ENCODE peak calls at places on chromosomes 2 and 18, in four cellular contexts. S is uterus; O is CD8-positive, alpha-beta T cell; Y is K562. F is an unnamed sample.

GRCh38 chr18:9796933-9797549 is 88.7 kb upstream of the TXNDC2 start:
- DNase-seq in S (peak; percentile 49), O (no peak), Y (no peak), F (no peak)

GRCh38 chr2:149858916-149859634 is 271.5 kb upstream of the MMADHC start:
- DNase-seq in S (no peak), O (no peak), Y (no peak), F (no peak)

GRCh38 chr2:196208915-196209314 is 37.5 kb upstream of the STK17B start:
- DNase-seq in S (no peak), O (no peak), Y (no peak), F (no peak)

GRCh38 chr2:26268184-26268583 is 23.4 kb downstream of the HADHB start:
- DNase-seq in S (no peak), O (no peak), Y (no peak), F (no peak)

GRCh38 chr18:46830633-46831032 is 73.8 kb upstream of the ST8SIA5 start:
- DNase-seq in S (no peak), O (no peak), Y (no peak), F (no peak)

GRCh38 chr2:121776885-121777698 is 21.6 kb downstream of the TSN start:
- DNase-seq in S (no peak), O (no peak), Y (no peak), F (no peak)

GRCh38 chr18:79899609-79900435 is 51.6 kb downstream of the SLC66A2 start:
- DNase-seq in S (peak; percentile 9), O (no peak), Y (no peak), F (no peak)

GRCh38 chr2:38284971-38285370 is 92.1 kb downstream of the ATL2 start:
- DNase-seq in S (no peak), O (no peak), Y (no peak), F (no peak)

GRCh38 chr2:203740741-203741363 is 34.4 kb downstream of the CD28 start:
- DNase-seq in S (no peak), O (no peak), Y (no peak), F (no peak)

GRCh38 chr18:36372902-36373301 is 75.4 kb downstream of the FHOD3 start:
- DNase-seq in S (no peak), O (no peak), Y (no peak), F (no peak)

GRCh38 chr2:79717364-79718007 is 204.6 kb downstream of the CTNNA2 start:
- DNase-seq in S (no peak), O (no peak), Y (no peak), F (no peak)

GRCh38 chr2:34831096-34831495 is 1232.0 kb upstream of the FAM98A start:
- DNase-seq in S (no peak), O (no peak), Y (no peak), F (no peak)

GRCh38 chr2:152061383-152061782 is 37.5 kb downstream of the CACNB4 start:
- DNase-seq in S (no peak), O (no peak), Y (no peak), F (no peak)

GRCh38 chr2:223102040-223102899 is 50.3 kb downstream of the KCNE4 start:
- DNase-seq in S (no peak), O (no peak), Y (no peak), F (no peak)

GRCh38 chr18:64539852-64540251 is 391.0 kb upstream of the LINC00305 start:
- DNase-seq in S (no peak), O (no peak), Y (no peak), F (no peak)

GRCh38 chr2:21772624-21773023 is 648.9 kb downstream of the TDRD15 start:
- DNase-seq in S (no peak), O (no peak), Y (no peak), F (no peak)

GRCh38 chr2:217429981-217430500 is 570.2 kb upstream of the TNP1 start:
- DNase-seq in S (no peak), O (no peak), Y (no peak), F (no peak)

GRCh38 chr2:86807462-86808275 is 17.0 kb upstream of the CD8A start:
- DNase-seq in S (no peak), O (peak; percentile 73), Y (no peak), F (peak; percentile 80)

GRCh38 chr18:60044290-60045006 is 144.7 kb downstream of the PMAIP1 start:
- DNase-seq in S (no peak), O (no peak), Y (no peak), F (no peak)

GRCh38 chr18:48961547-48961946 is 10.8 kb upstream of the SMAD7 start:
- DNase-seq in S (no peak), O (no peak), Y (no peak), F (no peak)

GRCh38 chr2:187408926-187409325 is 39.1 kb downstream of the CALCRL start:
- DNase-seq in S (no peak), O (no peak), Y (no peak), F (no peak)

GRCh38 chr18:55400590-55401274 is 187.3 kb downstream of the TCF4 start:
- DNase-seq in S (no peak), O (no peak), Y (no peak), F (no peak)

GRCh38 chr2:113850687-113851086 is 39.2 kb upstream of the ACTR3 start:
- DNase-seq in S (no peak), O (no peak), Y (no peak), F (no peak)

GRCh38 chr2:106534471-106534870 is 47.3 kb downstream of the CD8B2 start:
- DNase-seq in S (no peak), O (no peak), Y (no peak), F (no peak)

GRCh38 chr2:28978606-28979005 is 2.5 kb upstream of the TOGARAM2 start:
- DNase-seq in S (no peak), O (no peak), Y (no peak), F (no peak)

GRCh38 chr18:73959341-73959740 is 188.3 kb downstream of the FBXO15 start:
- DNase-seq in S (no peak), O (no peak), Y (no peak), F (no peak)

GRCh38 chr2:120589782-120590608 is 145.7 kb upstream of the GLI2 start:
- DNase-seq in S (no peak), O (no peak), Y (no peak), F (no peak)

GRCh38 chr2:109257653-109258052 is 128.6 kb downstream of the SH3RF3 start:
- DNase-seq in S (no peak), O (no peak), Y (no peak), F (no peak)

GRCh38 chr2:120568089-120568974 is 167.3 kb upstream of the GLI2 start:
- DNase-seq in S (no peak), O (no peak), Y (no peak), F (no peak)

GRCh38 chr2:196170681-196171247 is 614 bp downstream of the STK17B start:
- DNase-seq in S (no peak), O (no peak), Y (peak; percentile 35), F (peak; percentile 60)

GRCh38 chr2:232779935-232780334 is 3.6 kb upstream of the KCNJ13 start:
- DNase-seq in S (no peak), O (no peak), Y (no peak), F (no peak)

GRCh38 chr2:106085441-106085911 is 108.6 kb downstream of the UXS1 start:
- DNase-seq in S (no peak), O (no peak), Y (peak; percentile 41), F (no peak)

GRCh38 chr2:100610381-100610831 is 47.6 kb downstream of the PDCL3 start:
- DNase-seq in S (peak; percentile 77), O (peak; percentile 73), Y (peak; percentile 69), F (peak; percentile 51)

GRCh38 chr2:100606332-100606731 is 43.5 kb downstream of the PDCL3 start:
- DNase-seq in S (no peak), O (no peak), Y (no peak), F (no peak)

GRCh38 chr2:100603945-100604633 is 41.3 kb downstream of the PDCL3 start:
- DNase-seq in S (no peak), O (no peak), Y (no peak), F (no peak)

GRCh38 chr2:100603414-100603813 is 40.6 kb downstream of the PDCL3 start:
- DNase-seq in S (no peak), O (no peak), Y (no peak), F (no peak)

GRCh38 chr2:100606740-100607343 is 44.0 kb downstream of the PDCL3 start:
- DNase-seq in S (no peak), O (no peak), Y (peak; percentile 48), F (peak; percentile 9)
- H3K9me3 ChIP-seq in S (no peaks in the 10 kb centered on the region), O (no peaks in the 10 kb centered on the region), Y (no peaks in the 10 kb centered on the region), F (no peaks in the 10 kb centered on the region)

GRCh38 chr2:85665264-85665937 is 2.6 kb downstream of the SFTPB start:
- DNase-seq in S (no peak), O (no peak), Y (no peak), F (no peak)
- H3K27ac ChIP-seq in S (no peak overlapping the region), O (no peak overlapping the region), Y (no peak overlapping the region), F (no peak overlapping the region)

GRCh38 chr2:241443486-241444223 is 64.7 kb downstream of the STK25 start:
- DNase-seq in S (no peak), O (peak; percentile 93), Y (peak; percentile 68), F (peak; percentile 76)
- H3K36me3 ChIP-seq in S (no peaks in the 10 kb centered on the region), O (no peaks in the 10 kb centered on the region), Y (peaks cover 46% of the 10 kb centered on the region), F (no peaks in the 10 kb centered on the region)

DNA sequence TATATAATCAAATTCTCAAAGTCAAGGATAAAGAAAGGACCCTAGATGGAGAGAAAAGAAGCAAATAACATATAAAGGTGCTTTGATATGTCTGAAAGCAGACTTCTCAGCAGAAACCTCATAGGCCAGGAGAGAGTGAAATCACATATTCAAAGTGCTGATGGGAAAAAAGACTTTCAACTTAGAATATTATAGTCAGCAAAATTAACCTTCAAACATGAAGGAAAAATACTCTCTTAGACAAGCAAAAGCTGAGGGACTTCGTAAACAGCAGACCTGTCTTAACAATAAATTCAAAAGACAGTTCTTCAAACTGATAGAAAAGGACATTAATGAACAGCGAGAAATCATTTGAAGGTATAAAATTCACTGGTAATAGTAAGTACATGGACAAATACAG is 107.2 kb upstream of the KCNH7 start:
- DNase-seq in S (no peak), O (no peak), Y (no peak), F (no peak)
- H3K9me3 ChIP-seq in S (no peaks in the 10 kb centered on the region), O (no peaks in the 10 kb centered on the region), Y (no peaks in the 10 kb centered on the region), F (no peaks in the 10 kb centered on the region)

GRCh38 chr2:234674781-234675201 is 177.9 kb upstream of the ARL4C start:
- DNase-seq in S (no peak), O (no peak), Y (no peak), F (no peak)
- H3K27ac ChIP-seq in S (no peak overlapping the region), O (no peak overlapping the region), Y (no peak overlapping the region), F (no peak overlapping the region)

DNA sequence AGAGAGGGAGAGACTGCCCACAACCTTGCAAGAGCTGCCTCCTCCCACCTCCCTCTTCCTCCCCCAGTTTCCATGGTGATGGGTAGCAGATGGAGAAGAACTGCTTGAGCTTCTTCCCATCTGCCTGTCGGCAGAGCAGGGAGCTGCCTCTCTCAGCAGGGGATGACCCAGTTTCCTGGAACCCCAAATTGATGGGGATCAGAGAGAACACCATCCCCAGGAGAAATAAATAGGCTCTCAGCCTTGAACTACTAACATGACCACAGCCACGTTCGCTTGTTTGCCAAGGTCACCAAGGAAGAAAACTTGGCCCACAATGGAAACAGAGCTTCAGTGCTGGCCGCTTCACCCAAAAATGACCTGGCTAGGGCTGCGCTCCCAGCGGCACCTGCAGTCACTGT is 82.2 kb downstream of the ADD2 start:
- DNase-seq in S (no peak), O (no peak), Y (peak; percentile 59), F (no peak)
- H3K36me3 ChIP-seq in S (no peaks in the 10 kb centered on the region), O (no peaks in the 10 kb centered on the region), Y (peaks cover 65% of the 10 kb centered on the region), F (no peaks in the 10 kb centered on the region)

F was measured in CD8-positive, alpha-beta memory T cell.